ENCODE peak calls at places on chromosomes 12 and 14, in six cellular contexts. One of them, this sample, is unnamed.
A peak's percentile ranks its signal among the peaks of the same experiment; 100 is the strongest.

GRCh38 chr12:58176296-58176869 is 235.0 kb downstream of the ATP23 start:
- DNase-seq in ovary: no peak
- DNase-seq in lower lobe of right lung: no peak
- DNase-seq in GM12878: no peak
- DNase-seq in fibroblast of lung: peak; percentile 12
- DNase-seq in stomach: peak; percentile 36
- DNase-seq in this sample: no peak

GRCh38 chr14:100892496-100893227 is 10.9 kb downstream of the RTL1 start:
- DNase-seq in fibroblast of lung: no peak
- DNase-seq in ovary: peak; percentile 7
- DNase-seq in GM12878: no peak
- DNase-seq in stomach: peak; percentile 20
- DNase-seq in lower lobe of right lung: no peak
- DNase-seq in this sample: no peak

GRCh38 chr12:2432856-2433255 is 361.9 kb upstream of the FKBP4 start:
- DNase-seq in stomach: no peak
- DNase-seq in fibroblast of lung: no peak
- DNase-seq in ovary: no peak
- DNase-seq in GM12878: no peak
- DNase-seq in lower lobe of right lung: no peak
- DNase-seq in this sample: no peak

GRCh38 chr14:36519431-36520321 is at the start of gene NKX2-1:
- DNase-seq in lower lobe of right lung: peak; percentile 82
- DNase-seq in stomach: no peak
- DNase-seq in ovary: no peak
- DNase-seq in GM12878: no peak
- DNase-seq in fibroblast of lung: no peak
- DNase-seq in this sample: no peak

GRCh38 chr12:30847259-30847658 is 79.3 kb upstream of the TSPAN11 start:
- DNase-seq in GM12878: peak; percentile 28
- DNase-seq in lower lobe of right lung: no peak
- DNase-seq in ovary: no peak
- DNase-seq in fibroblast of lung: peak; percentile 81
- DNase-seq in stomach: no peak
- DNase-seq in this sample: peak; percentile 35

GRCh38 chr14:45381091-45381490 is 128.1 kb upstream of the MIS18BP1 start:
- DNase-seq in lower lobe of right lung: no peak
- DNase-seq in stomach: no peak
- DNase-seq in ovary: no peak
- DNase-seq in fibroblast of lung: no peak
- DNase-seq in GM12878: no peak
- DNase-seq in this sample: no peak

GRCh38 chr14:72633551-72633950 is 260.4 kb downstream of the DPF3 start:
- DNase-seq in fibroblast of lung: no peak
- DNase-seq in stomach: no peak
- DNase-seq in GM12878: no peak
- DNase-seq in ovary: no peak
- DNase-seq in lower lobe of right lung: no peak
- DNase-seq in this sample: no peak

GRCh38 chr14:23544511-23545447 is 6.8 kb downstream of the ZFHX2 start:
- DNase-seq in stomach: no peak
- DNase-seq in lower lobe of right lung: no peak
- DNase-seq in ovary: no peak
- DNase-seq in fibroblast of lung: no peak
- DNase-seq in GM12878: no peak
- DNase-seq in this sample: no peak

GRCh38 chr12:67792185-67792584 is 143.6 kb downstream of the DYRK2 start:
- DNase-seq in fibroblast of lung: no peak
- DNase-seq in lower lobe of right lung: no peak
- DNase-seq in GM12878: no peak
- DNase-seq in stomach: no peak
- DNase-seq in ovary: no peak
- DNase-seq in this sample: no peak

GRCh38 chr12:132326646-132327045 is 2.7 kb downstream of the GALNT9 start:
- DNase-seq in ovary: no peak
- DNase-seq in fibroblast of lung: no peak
- DNase-seq in lower lobe of right lung: no peak
- DNase-seq in GM12878: no peak
- DNase-seq in stomach: no peak
- DNase-seq in this sample: no peak

GRCh38 chr14:49134940-49135339 is 451.2 kb downstream of the RPS29 start:
- DNase-seq in lower lobe of right lung: no peak
- DNase-seq in fibroblast of lung: no peak
- DNase-seq in GM12878: no peak
- DNase-seq in ovary: peak; percentile 52
- DNase-seq in stomach: no peak
- DNase-seq in this sample: no peak

GRCh38 chr14:60931206-60931605 is 49.7 kb downstream of the TRMT5 start:
- DNase-seq in stomach: no peak
- DNase-seq in GM12878: no peak
- DNase-seq in ovary: no peak
- DNase-seq in lower lobe of right lung: no peak
- DNase-seq in fibroblast of lung: no peak
- DNase-seq in this sample: no peak

GRCh38 chr14:105940534-105941225 is 414.3 kb downstream of the TMEM121 start:
- DNase-seq in GM12878: no peak
- DNase-seq in ovary: no peak
- DNase-seq in stomach: no peak
- DNase-seq in fibroblast of lung: no peak
- DNase-seq in lower lobe of right lung: no peak
- DNase-seq in this sample: no peak

GRCh38 chr14:53054457-53054856 is 98.7 kb downstream of the DDHD1 start:
- DNase-seq in ovary: no peak
- DNase-seq in GM12878: no peak
- DNase-seq in lower lobe of right lung: no peak
- DNase-seq in stomach: no peak
- DNase-seq in fibroblast of lung: peak; percentile 72
- DNase-seq in this sample: peak; percentile 19

GRCh38 chr12:52674416-52674775 is 5.8 kb downstream of the KRT1 start:
- DNase-seq in lower lobe of right lung: no peak
- DNase-seq in GM12878: no peak
- DNase-seq in ovary: no peak
- DNase-seq in stomach: no peak
- DNase-seq in fibroblast of lung: no peak
- DNase-seq in this sample: no peak

GRCh38 chr12:69880566-69880965 is 55.5 kb downstream of the MYRFL start:
- DNase-seq in GM12878: no peak
- DNase-seq in stomach: no peak
- DNase-seq in fibroblast of lung: peak; percentile 43
- DNase-seq in lower lobe of right lung: no peak
- DNase-seq in ovary: no peak
- DNase-seq in this sample: no peak

GRCh38 chr14:76090611-76091010 is 61.1 kb upstream of the GPATCH2L start:
- DNase-seq in stomach: no peak
- DNase-seq in fibroblast of lung: no peak
- DNase-seq in GM12878: no peak
- DNase-seq in ovary: no peak
- DNase-seq in lower lobe of right lung: no peak
- DNase-seq in this sample: no peak

GRCh38 chr12:82740129-82741000 is 53.7 kb downstream of the TMTC2 start:
- DNase-seq in GM12878: no peak
- DNase-seq in lower lobe of right lung: no peak
- DNase-seq in stomach: no peak
- DNase-seq in fibroblast of lung: peak; percentile 56
- DNase-seq in ovary: no peak
- DNase-seq in this sample: peak; percentile 8

GRCh38 chr14:35332517-35333346 is 40.5 kb downstream of the PSMA6 start:
- DNase-seq in stomach: peak; percentile 40
- DNase-seq in GM12878: no peak
- DNase-seq in lower lobe of right lung: no peak
- DNase-seq in ovary: no peak
- DNase-seq in fibroblast of lung: peak; percentile 42
- DNase-seq in this sample: no peak

GRCh38 chr12:123389560-123390351 is 5.8 kb downstream of the KMT5A start:
- DNase-seq in ovary: no peak
- DNase-seq in GM12878: no peak
- DNase-seq in fibroblast of lung: no peak
- DNase-seq in lower lobe of right lung: peak; percentile 86
- DNase-seq in stomach: peak; percentile 67
- DNase-seq in this sample: no peak

GRCh38 chr12:91588874-91589454 is 406.3 kb upstream of the DCN start:
- DNase-seq in lower lobe of right lung: no peak
- DNase-seq in GM12878: no peak
- DNase-seq in ovary: no peak
- DNase-seq in stomach: no peak
- DNase-seq in fibroblast of lung: no peak
- DNase-seq in this sample: no peak

GRCh38 chr12:2190085-2190484 is 137.3 kb downstream of the CACNA1C start:
- DNase-seq in GM12878: no peak
- DNase-seq in stomach: no peak
- DNase-seq in ovary: no peak
- DNase-seq in lower lobe of right lung: no peak
- DNase-seq in fibroblast of lung: no peak
- DNase-seq in this sample: no peak

GRCh38 chr12:104793280-104793679 is 164.8 kb downstream of the SLC41A2 start:
- DNase-seq in ovary: no peak
- DNase-seq in lower lobe of right lung: no peak
- DNase-seq in stomach: no peak
- DNase-seq in GM12878: no peak
- DNase-seq in fibroblast of lung: peak; percentile 7
- DNase-seq in this sample: peak; percentile 81

GRCh38 chr12:106291342-106291741 is 11.2 kb upstream of the TCP11L2 start:
- DNase-seq in ovary: no peak
- DNase-seq in lower lobe of right lung: no peak
- DNase-seq in GM12878: no peak
- DNase-seq in stomach: no peak
- DNase-seq in fibroblast of lung: no peak
- DNase-seq in this sample: no peak

GRCh38 chr12:104956870-104957301 is 1.2 kb downstream of the SLC41A2 start:
- DNase-seq in GM12878: no peak
- DNase-seq in lower lobe of right lung: no peak
- DNase-seq in ovary: no peak
- DNase-seq in stomach: no peak
- DNase-seq in fibroblast of lung: peak; percentile 71
- DNase-seq in this sample: no peak

GRCh38 chr14:38255408-38255672 is 553 bp downstream of the CLEC14A start:
- DNase-seq in stomach: no peak
- DNase-seq in ovary: no peak
- DNase-seq in GM12878: no peak
- DNase-seq in fibroblast of lung: peak; percentile 48
- DNase-seq in lower lobe of right lung: peak; percentile 51
- DNase-seq in this sample: no peak

GRCh38 chr14:71355324-71356201 is 448.3 kb downstream of the PCNX1 start:
- DNase-seq in lower lobe of right lung: no peak
- DNase-seq in fibroblast of lung: peak; percentile 92
- DNase-seq in ovary: peak; percentile 26
- DNase-seq in stomach: peak; percentile 53
- DNase-seq in GM12878: no peak
- DNase-seq in this sample: peak; percentile 79

DNA sequence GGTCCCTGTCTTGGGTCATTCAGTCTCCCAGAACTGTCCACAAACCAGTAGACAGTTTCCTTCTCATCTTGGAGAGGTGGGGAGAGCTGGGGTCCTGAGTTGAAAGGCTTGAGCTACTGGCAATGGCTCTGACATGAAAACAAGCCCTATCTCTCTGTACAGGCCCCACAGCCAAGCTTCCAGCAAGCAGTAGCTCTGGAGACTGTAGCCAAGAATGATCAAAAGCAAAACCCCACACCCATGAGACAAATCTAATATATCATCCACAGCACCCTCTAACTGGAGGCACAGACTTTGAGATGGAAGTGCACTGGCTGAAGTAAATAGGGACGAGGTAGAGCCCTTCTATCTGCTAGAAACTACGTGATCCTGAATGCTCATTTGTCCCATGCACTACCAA is 40.9 kb downstream of the RERG start:
- DNase-seq in GM12878: no peak
- DNase-seq in fibroblast of lung: no peak
- DNase-seq in ovary: no peak
- DNase-seq in lower lobe of right lung: no peak
- DNase-seq in stomach: no peak
- DNase-seq in this sample: no peak
- TF ChIP-seq CTCF in GM12878: no peak
- TF ChIP-seq CTCF in fibroblast of lung: no peak
- TF ChIP-seq CTCF in ovary: no peak
- TF ChIP-seq CTCF in lower lobe of right lung: no peak
- TF ChIP-seq CTCF in stomach: no peak
- TF ChIP-seq CTCF in this sample: no peak

DNA sequence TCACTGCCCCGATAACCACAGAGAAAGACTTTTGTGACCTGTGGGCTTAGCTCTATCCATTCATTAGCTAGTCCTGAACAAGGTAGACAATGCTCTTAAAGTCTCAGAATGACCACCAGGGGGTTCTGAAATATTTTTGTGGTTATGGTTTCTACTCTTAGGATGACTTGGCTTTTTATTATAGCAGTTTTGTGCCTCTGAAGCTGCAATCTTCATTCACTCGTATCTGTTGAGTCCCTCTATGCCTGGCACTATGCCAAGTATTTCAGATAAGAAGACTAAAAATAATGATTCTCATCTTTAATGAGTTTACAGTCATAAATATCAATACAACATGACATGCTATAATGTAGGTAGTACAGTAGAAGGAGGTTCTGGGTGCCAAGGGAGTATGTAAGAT is 130.8 kb upstream of the TRHDE start:
- DNase-seq in fibroblast of lung: peak; percentile 20
- DNase-seq in GM12878: peak; percentile 31
- DNase-seq in ovary: no peak
- DNase-seq in lower lobe of right lung: no peak
- DNase-seq in stomach: no peak
- DNase-seq in this sample: no peak
- TF ChIP-seq CTCF in fibroblast of lung: no peak
- TF ChIP-seq CTCF in GM12878: peak; percentile 18
- TF ChIP-seq CTCF in ovary: no peak
- TF ChIP-seq CTCF in lower lobe of right lung: no peak
- TF ChIP-seq CTCF in stomach: no peak
- TF ChIP-seq CTCF in this sample: peak; percentile 6

GRCh38 chr12:5171701-5172100 is 128.0 kb downstream of the KCNA5 start:
- DNase-seq in stomach: no peak
- DNase-seq in GM12878: no peak
- DNase-seq in lower lobe of right lung: no peak
- DNase-seq in fibroblast of lung: peak; percentile 66
- DNase-seq in ovary: no peak
- DNase-seq in this sample: peak; percentile 22
- TF ChIP-seq CTCF in stomach: no peak
- TF ChIP-seq CTCF in GM12878: peak; percentile 43
- TF ChIP-seq CTCF in lower lobe of right lung: peak; percentile 54
- TF ChIP-seq CTCF in fibroblast of lung: peak; percentile 79
- TF ChIP-seq CTCF in ovary: no peak
- TF ChIP-seq CTCF in this sample: peak; percentile 73

GRCh38 chr12:6570264-6570887 is 2.3 kb upstream of the NOP2 start:
- DNase-seq in stomach: peak; percentile 56
- DNase-seq in fibroblast of lung: peak; percentile 36
- DNase-seq in ovary: peak; percentile 47
- DNase-seq in GM12878: no peak
- DNase-seq in lower lobe of right lung: peak; percentile 61
- DNase-seq in this sample: no peak

GRCh38 chr12:6569786-6570185 is 1.7 kb upstream of the NOP2 start:
- DNase-seq in fibroblast of lung: no peak
- DNase-seq in ovary: no peak
- DNase-seq in lower lobe of right lung: no peak
- DNase-seq in GM12878: no peak
- DNase-seq in stomach: no peak
- DNase-seq in this sample: no peak

GRCh38 chr12:6567112-6567680 is 895 bp downstream of the NOP2 start:
- DNase-seq in ovary: no peak
- DNase-seq in GM12878: no peak
- DNase-seq in lower lobe of right lung: no peak
- DNase-seq in stomach: no peak
- DNase-seq in fibroblast of lung: no peak
- DNase-seq in this sample: no peak

GRCh38 chr12:6569312-6569711 is 1.2 kb upstream of the NOP2 start:
- DNase-seq in lower lobe of right lung: no peak
- DNase-seq in stomach: no peak
- DNase-seq in fibroblast of lung: no peak
- DNase-seq in ovary: no peak
- DNase-seq in GM12878: no peak
- DNase-seq in this sample: no peak

GRCh38 chr12:6567824-6568617 is at the start of gene NOP2:
- DNase-seq in ovary: peak; percentile 90
- DNase-seq in lower lobe of right lung: peak; percentile 96
- DNase-seq in fibroblast of lung: peak; percentile 86
- DNase-seq in GM12878: peak; percentile 60
- DNase-seq in stomach: peak; percentile 94
- DNase-seq in this sample: peak; percentile 66
- TF ChIP-seq CTCF in ovary: no peak
- TF ChIP-seq CTCF in lower lobe of right lung: no peak
- TF ChIP-seq CTCF in fibroblast of lung: no peak
- TF ChIP-seq CTCF in GM12878: no peak
- TF ChIP-seq CTCF in stomach: no peak
- TF ChIP-seq CTCF in this sample: no peak